ENCODE peak calls at places on chromosome 4, in five cellular contexts. One of them, this sample, is unnamed.

GRCh38 chr4:130563185-130563890 is 1467.4 kb downstream of the C4orf33 start:
- DNase-seq in RWPE1: peak
- DNase-seq in right lobe of liver: no peak
- DNase-seq in tibial nerve: peak
- DNase-seq in left lung: peak
- DNase-seq in this sample: no peak

GRCh38 chr4:136156947-136157346 is 1375.3 kb downstream of the PCDH18 start:
- DNase-seq in left lung: no peak
- DNase-seq in right lobe of liver: no peak
- DNase-seq in tibial nerve: no peak
- DNase-seq in RWPE1: no peak
- DNase-seq in this sample: no peak

GRCh38 chr4:23369331-23369730 is 520.5 kb downstream of the PPARGC1A start:
- DNase-seq in tibial nerve: no peak
- DNase-seq in RWPE1: no peak
- DNase-seq in right lobe of liver: no peak
- DNase-seq in left lung: no peak
- DNase-seq in this sample: no peak

GRCh38 chr4:75655562-75655961 is 17.6 kb downstream of the G3BP2 start:
- DNase-seq in left lung: no peak
- DNase-seq in tibial nerve: no peak
- DNase-seq in RWPE1: no peak
- DNase-seq in right lobe of liver: no peak
- DNase-seq in this sample: no peak

GRCh38 chr4:4901877-4902276 is 42.4 kb downstream of the MSX1 start:
- DNase-seq in tibial nerve: no peak
- DNase-seq in right lobe of liver: no peak
- DNase-seq in RWPE1: no peak
- DNase-seq in left lung: no peak
- DNase-seq in this sample: no peak

GRCh38 chr4:149959391-149959790 is 118.9 kb upstream of the DCLK2 start:
- DNase-seq in left lung: no peak
- DNase-seq in right lobe of liver: no peak
- DNase-seq in RWPE1: no peak
- DNase-seq in tibial nerve: no peak
- DNase-seq in this sample: no peak

GRCh38 chr4:3220586-3221494 is 28.1 kb upstream of the MSANTD1 start:
- DNase-seq in right lobe of liver: no peak
- DNase-seq in tibial nerve: no peak
- DNase-seq in RWPE1: no peak
- DNase-seq in left lung: peak
- DNase-seq in this sample: peak

GRCh38 chr4:122758033-122758432 is 25.5 kb downstream of the BBS12 start:
- DNase-seq in right lobe of liver: no peak
- DNase-seq in RWPE1: peak
- DNase-seq in tibial nerve: no peak
- DNase-seq in left lung: no peak
- DNase-seq in this sample: no peak

GRCh38 chr4:35503435-35503834 is 740.9 kb downstream of the ARAP2 start:
- DNase-seq in right lobe of liver: no peak
- DNase-seq in RWPE1: no peak
- DNase-seq in tibial nerve: no peak
- DNase-seq in left lung: no peak
- DNase-seq in this sample: no peak

GRCh38 chr4:8182858-8183725 is 16.0 kb upstream of the SH3TC1 start:
- DNase-seq in right lobe of liver: peak
- DNase-seq in left lung: peak
- DNase-seq in tibial nerve: peak
- DNase-seq in RWPE1: peak
- DNase-seq in this sample: peak

GRCh38 chr4:99390060-99390459 is 37.5 kb upstream of the ADH1C start:
- DNase-seq in right lobe of liver: no peak
- DNase-seq in RWPE1: no peak
- DNase-seq in tibial nerve: no peak
- DNase-seq in left lung: no peak
- DNase-seq in this sample: no peak

GRCh38 chr4:16293205-16293860 is 67.1 kb upstream of the TAPT1 start:
- DNase-seq in right lobe of liver: no peak
- DNase-seq in tibial nerve: no peak
- DNase-seq in left lung: no peak
- DNase-seq in RWPE1: no peak
- DNase-seq in this sample: no peak

GRCh38 chr4:101753702-101754101 is 36.8 kb upstream of the BANK1 start:
- DNase-seq in left lung: no peak
- DNase-seq in RWPE1: no peak
- DNase-seq in right lobe of liver: no peak
- DNase-seq in tibial nerve: no peak
- DNase-seq in this sample: no peak

GRCh38 chr4:5974321-5974720 is 43.9 kb downstream of the C4orf50 start:
- DNase-seq in RWPE1: no peak
- DNase-seq in left lung: no peak
- DNase-seq in right lobe of liver: no peak
- DNase-seq in tibial nerve: no peak
- DNase-seq in this sample: no peak

GRCh38 chr4:189162073-189162789 is 778.4 kb upstream of the FRG1 start:
- DNase-seq in tibial nerve: no peak
- DNase-seq in left lung: no peak
- DNase-seq in RWPE1: no peak
- DNase-seq in right lobe of liver: no peak
- DNase-seq in this sample: no peak

GRCh38 chr4:188551156-188551555 is 411.9 kb downstream of the TRIML1 start:
- DNase-seq in left lung: no peak
- DNase-seq in tibial nerve: no peak
- DNase-seq in right lobe of liver: no peak
- DNase-seq in RWPE1: no peak
- DNase-seq in this sample: no peak

GRCh38 chr4:37995981-37996770 is 36.0 kb downstream of the PTTG2 start:
- DNase-seq in RWPE1: no peak
- DNase-seq in left lung: no peak
- DNase-seq in right lobe of liver: no peak
- DNase-seq in tibial nerve: no peak
- DNase-seq in this sample: no peak

GRCh38 chr4:82042042-82042441 is 331.7 kb downstream of the HNRNPD start:
- DNase-seq in left lung: no peak
- DNase-seq in right lobe of liver: no peak
- DNase-seq in RWPE1: no peak
- DNase-seq in tibial nerve: no peak
- DNase-seq in this sample: no peak

GRCh38 chr4:6316461-6317003 is 46.9 kb downstream of the WFS1 start:
- DNase-seq in tibial nerve: no peak
- DNase-seq in right lobe of liver: no peak
- DNase-seq in left lung: no peak
- DNase-seq in RWPE1: no peak
- DNase-seq in this sample: no peak

GRCh38 chr4:147682755-147683154 is 1.2 kb downstream of the PRMT9 start:
- DNase-seq in tibial nerve: no peak
- DNase-seq in left lung: no peak
- DNase-seq in RWPE1: no peak
- DNase-seq in right lobe of liver: no peak
- DNase-seq in this sample: no peak

GRCh38 chr4:1277667-1278335 is 11.9 kb upstream of the MAEA start:
- DNase-seq in tibial nerve: no peak
- DNase-seq in RWPE1: no peak
- DNase-seq in left lung: no peak
- DNase-seq in right lobe of liver: no peak
- DNase-seq in this sample: no peak

GRCh38 chr4:48756689-48757220 is 23.3 kb downstream of the FRYL start:
- DNase-seq in right lobe of liver: no peak
- DNase-seq in RWPE1: peak
- DNase-seq in tibial nerve: no peak
- DNase-seq in left lung: no peak
- DNase-seq in this sample: no peak

GRCh38 chr4:66606908-66607307 is 936.6 kb upstream of the EPHA5 start:
- DNase-seq in RWPE1: no peak
- DNase-seq in left lung: no peak
- DNase-seq in tibial nerve: no peak
- DNase-seq in right lobe of liver: no peak
- DNase-seq in this sample: no peak

GRCh38 chr4:105140684-105141490 is 5.8 kb upstream of the TET2 start:
- DNase-seq in tibial nerve: peak
- DNase-seq in RWPE1: peak
- DNase-seq in right lobe of liver: no peak
- DNase-seq in left lung: no peak
- DNase-seq in this sample: no peak

GRCh38 chr4:88939697-88940096 is 117.3 kb downstream of the FAM13A start:
- DNase-seq in right lobe of liver: no peak
- DNase-seq in left lung: no peak
- DNase-seq in tibial nerve: no peak
- DNase-seq in RWPE1: no peak
- DNase-seq in this sample: no peak

GRCh38 chr4:41569957-41570356 is 32.0 kb downstream of the LIMCH1 start:
- DNase-seq in tibial nerve: no peak
- DNase-seq in right lobe of liver: no peak
- DNase-seq in left lung: no peak
- DNase-seq in RWPE1: no peak
- DNase-seq in this sample: no peak

GRCh38 chr4:156052116-156052515 is 98.5 kb upstream of the CTSO start:
- DNase-seq in left lung: no peak
- DNase-seq in tibial nerve: no peak
- DNase-seq in right lobe of liver: no peak
- DNase-seq in RWPE1: peak
- DNase-seq in this sample: no peak

GRCh38 chr4:153542131-153542530 is 76.0 kb downstream of the TMEM131L start:
- DNase-seq in right lobe of liver: no peak
- DNase-seq in left lung: no peak
- DNase-seq in tibial nerve: no peak
- DNase-seq in RWPE1: no peak
- DNase-seq in this sample: no peak

GRCh38 chr4:153543351-153543750 is 77.2 kb downstream of the TMEM131L start:
- DNase-seq in RWPE1: no peak
- DNase-seq in right lobe of liver: no peak
- DNase-seq in left lung: no peak
- DNase-seq in tibial nerve: no peak
- DNase-seq in this sample: no peak

GRCh38 chr4:153545822-153546221 is 79.7 kb downstream of the TMEM131L start:
- DNase-seq in right lobe of liver: no peak
- DNase-seq in tibial nerve: no peak
- DNase-seq in left lung: no peak
- DNase-seq in RWPE1: no peak
- DNase-seq in this sample: no peak

GRCh38 chr4:153541426-153542096 is 75.4 kb downstream of the TMEM131L start:
- DNase-seq in left lung: no peak
- DNase-seq in tibial nerve: no peak
- DNase-seq in right lobe of liver: no peak
- DNase-seq in RWPE1: no peak
- DNase-seq in this sample: no peak

GRCh38 chr4:153542835-153543234 is 76.7 kb downstream of the TMEM131L start:
- DNase-seq in left lung: no peak
- DNase-seq in RWPE1: no peak
- DNase-seq in right lobe of liver: no peak
- DNase-seq in tibial nerve: no peak
- DNase-seq in this sample: no peak
- TF ChIP-seq CTCF in left lung: no peak
- TF ChIP-seq CTCF in RWPE1: no peak
- TF ChIP-seq CTCF in right lobe of liver: no peak
- TF ChIP-seq CTCF in tibial nerve: no peak
- TF ChIP-seq CTCF in this sample: peak

DNA sequence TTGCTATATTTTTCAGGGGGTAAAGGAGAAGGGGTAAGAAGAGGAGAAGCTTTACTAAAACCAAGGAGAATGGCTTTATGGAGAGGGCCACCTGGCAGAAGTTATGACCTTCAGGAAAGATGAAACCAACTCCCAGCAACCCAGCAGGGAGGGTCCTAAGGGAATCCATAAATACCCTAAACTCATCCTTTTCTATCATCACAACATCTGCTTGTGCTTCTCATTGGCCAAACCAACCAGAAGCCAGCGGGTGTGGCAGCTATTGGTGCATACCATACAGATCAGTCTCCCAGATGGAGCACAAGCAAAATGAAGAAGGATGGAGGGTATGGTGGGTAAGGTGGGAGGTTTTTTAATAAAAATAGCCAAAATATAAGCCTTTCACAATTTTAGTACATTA is 58.5 kb upstream of the ARSJ start:
- DNase-seq in tibial nerve: no peak
- DNase-seq in right lobe of liver: no peak
- DNase-seq in left lung: no peak
- DNase-seq in RWPE1: no peak
- DNase-seq in this sample: no peak
- TF ChIP-seq CTCF in tibial nerve: no peak
- TF ChIP-seq CTCF in right lobe of liver: no peak
- TF ChIP-seq CTCF in left lung: no peak
- TF ChIP-seq CTCF in RWPE1: no peak
- TF ChIP-seq CTCF in this sample: no peak

GRCh38 chr4:139452000-139452399 is 1.9 kb upstream of the RAB33B start:
- DNase-seq in left lung: no peak
- DNase-seq in tibial nerve: no peak
- DNase-seq in RWPE1: no peak
- DNase-seq in right lobe of liver: no peak
- DNase-seq in this sample: no peak

GRCh38 chr4:139454111-139454600 is at the start of gene RAB33B:
- DNase-seq in tibial nerve: peak
- DNase-seq in RWPE1: peak
- DNase-seq in right lobe of liver: no peak
- DNase-seq in left lung: no peak
- DNase-seq in this sample: no peak

GRCh38 chr4:139454646-139455045 is 725 bp downstream of the RAB33B start:
- DNase-seq in right lobe of liver: no peak
- DNase-seq in RWPE1: no peak
- DNase-seq in left lung: no peak
- DNase-seq in tibial nerve: no peak
- DNase-seq in this sample: no peak

GRCh38 chr4:139453041-139453370 is 915 bp upstream of the RAB33B start:
- DNase-seq in right lobe of liver: peak
- DNase-seq in RWPE1: peak
- DNase-seq in left lung: no peak
- DNase-seq in tibial nerve: peak
- DNase-seq in this sample: no peak

GRCh38 chr4:139453371-139454110 is 380 bp upstream of the RAB33B start:
- DNase-seq in right lobe of liver: peak
- DNase-seq in RWPE1: peak
- DNase-seq in left lung: peak
- DNase-seq in tibial nerve: peak
- DNase-seq in this sample: peak
- TF ChIP-seq CTCF in right lobe of liver: no peak
- TF ChIP-seq CTCF in RWPE1: peak
- TF ChIP-seq CTCF in left lung: no peak
- TF ChIP-seq CTCF in tibial nerve: peak
- TF ChIP-seq CTCF in this sample: peak

DNA sequence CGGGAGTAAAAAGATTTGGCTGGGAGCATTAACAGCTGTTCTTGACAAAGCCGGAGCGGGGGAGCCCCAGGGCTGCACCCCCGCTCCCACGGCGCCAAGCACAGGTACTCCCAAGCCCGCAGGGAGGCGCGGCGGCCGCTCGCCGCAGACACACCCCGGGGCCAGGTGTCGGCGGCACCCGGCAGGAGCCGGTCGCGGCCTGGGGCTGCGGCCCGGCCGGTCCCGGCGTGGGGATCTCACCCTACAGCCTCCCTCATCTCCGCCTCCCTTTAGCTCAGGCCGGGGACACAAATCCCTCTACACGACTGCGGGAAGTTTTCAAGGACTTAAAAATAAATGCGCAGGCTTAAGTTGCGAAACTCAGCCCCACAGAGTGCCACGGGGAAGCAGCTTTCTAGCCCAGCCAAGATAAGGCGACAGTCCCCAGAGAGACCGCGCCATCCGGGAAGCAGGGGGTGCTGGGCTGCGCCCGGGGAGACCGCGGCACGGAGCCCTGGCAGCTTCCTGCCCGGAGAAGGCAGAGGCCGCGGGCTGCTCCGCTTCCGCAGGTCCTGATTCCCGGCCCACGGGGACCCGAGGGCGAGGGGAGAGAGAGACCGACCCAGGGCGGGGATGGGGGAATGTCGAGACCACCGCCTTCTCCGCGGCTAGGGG is 473 bp downstream of the SH3RF1 start:
- DNase-seq in tibial nerve: peak
- DNase-seq in left lung: peak
- DNase-seq in right lobe of liver: peak
- DNase-seq in RWPE1: peak
- DNase-seq in this sample: peak
- TF ChIP-seq CTCF in tibial nerve: no peak
- TF ChIP-seq CTCF in left lung: no peak
- TF ChIP-seq CTCF in right lobe of liver: peak
- TF ChIP-seq CTCF in RWPE1: peak
- TF ChIP-seq CTCF in this sample: no peak